ENCODE peak calls at places on chromosomes 6 and 20, in four cellular contexts. One of them, this sample, is unnamed.

GRCh38 chr6:170088349-170088951 is 202.4 kb downstream of the DLL1 start:
- DNase-seq in NCI-H82: no peak
- DNase-seq in activated T-cell treated with anti-CD3 and anti-CD28 coated beads, Interleukin-2, amount 50 U/mL, for 72 hours: peak
- DNase-seq in cardiac fibroblast: no peak
- DNase-seq in this sample: no peak

GRCh38 chr6:5036309-5036708 is 32.5 kb upstream of the RPP40 start:
- DNase-seq in NCI-H82: peak
- DNase-seq in activated T-cell treated with anti-CD3 and anti-CD28 coated beads, Interleukin-2, amount 50 U/mL, for 72 hours: no peak
- DNase-seq in cardiac fibroblast: peak
- DNase-seq in this sample: no peak

GRCh38 chr6:19734061-19734460 is 103.1 kb upstream of the ID4 start:
- DNase-seq in NCI-H82: no peak
- DNase-seq in activated T-cell treated with anti-CD3 and anti-CD28 coated beads, Interleukin-2, amount 50 U/mL, for 72 hours: no peak
- DNase-seq in cardiac fibroblast: no peak
- DNase-seq in this sample: no peak

GRCh38 chr6:38396209-38396608 is 243.5 kb downstream of the BTBD9 start:
- DNase-seq in NCI-H82: no peak
- DNase-seq in activated T-cell treated with anti-CD3 and anti-CD28 coated beads, Interleukin-2, amount 50 U/mL, for 72 hours: no peak
- DNase-seq in cardiac fibroblast: no peak
- DNase-seq in this sample: no peak

GRCh38 chr6:132446136-132446535 is 44.9 kb upstream of the MOXD1 start:
- DNase-seq in NCI-H82: no peak
- DNase-seq in activated T-cell treated with anti-CD3 and anti-CD28 coated beads, Interleukin-2, amount 50 U/mL, for 72 hours: no peak
- DNase-seq in cardiac fibroblast: no peak
- DNase-seq in this sample: no peak

GRCh38 chr6:1473166-1473565 is 83.8 kb downstream of the FOXF2 start:
- DNase-seq in NCI-H82: no peak
- DNase-seq in activated T-cell treated with anti-CD3 and anti-CD28 coated beads, Interleukin-2, amount 50 U/mL, for 72 hours: no peak
- DNase-seq in cardiac fibroblast: no peak
- DNase-seq in this sample: no peak

GRCh38 chr6:54830216-54830615 is 16.4 kb upstream of the FAM83B start:
- DNase-seq in NCI-H82: no peak
- DNase-seq in activated T-cell treated with anti-CD3 and anti-CD28 coated beads, Interleukin-2, amount 50 U/mL, for 72 hours: no peak
- DNase-seq in cardiac fibroblast: no peak
- DNase-seq in this sample: no peak

GRCh38 chr6:1612386-1612893 is 2.7 kb downstream of the FOXC1 start:
- DNase-seq in NCI-H82: peak
- DNase-seq in activated T-cell treated with anti-CD3 and anti-CD28 coated beads, Interleukin-2, amount 50 U/mL, for 72 hours: no peak
- DNase-seq in cardiac fibroblast: no peak
- DNase-seq in this sample: no peak

GRCh38 chr20:17385798-17386197 is 145.4 kb downstream of the BFSP1 start:
- DNase-seq in NCI-H82: no peak
- DNase-seq in activated T-cell treated with anti-CD3 and anti-CD28 coated beads, Interleukin-2, amount 50 U/mL, for 72 hours: no peak
- DNase-seq in cardiac fibroblast: no peak
- DNase-seq in this sample: no peak

GRCh38 chr20:39660965-39661364 is 698.8 kb downstream of the DHX35 start:
- DNase-seq in NCI-H82: no peak
- DNase-seq in activated T-cell treated with anti-CD3 and anti-CD28 coated beads, Interleukin-2, amount 50 U/mL, for 72 hours: no peak
- DNase-seq in cardiac fibroblast: peak
- DNase-seq in this sample: no peak

GRCh38 chr6:4929319-4929718 is 74.5 kb downstream of the RPP40 start:
- DNase-seq in NCI-H82: no peak
- DNase-seq in activated T-cell treated with anti-CD3 and anti-CD28 coated beads, Interleukin-2, amount 50 U/mL, for 72 hours: no peak
- DNase-seq in cardiac fibroblast: peak
- DNase-seq in this sample: no peak

GRCh38 chr6:141123084-141123483 is 1009.6 kb upstream of the GJE1 start:
- DNase-seq in NCI-H82: peak
- DNase-seq in activated T-cell treated with anti-CD3 and anti-CD28 coated beads, Interleukin-2, amount 50 U/mL, for 72 hours: no peak
- DNase-seq in cardiac fibroblast: no peak
- DNase-seq in this sample: no peak

GRCh38 chr20:4465855-4466545 is 255.7 kb upstream of the PRND start:
- DNase-seq in NCI-H82: no peak
- DNase-seq in activated T-cell treated with anti-CD3 and anti-CD28 coated beads, Interleukin-2, amount 50 U/mL, for 72 hours: no peak
- DNase-seq in cardiac fibroblast: no peak
- DNase-seq in this sample: no peak

GRCh38 chr6:24859132-24859531 is 60.4 kb upstream of the ARMH2 start:
- DNase-seq in NCI-H82: no peak
- DNase-seq in activated T-cell treated with anti-CD3 and anti-CD28 coated beads, Interleukin-2, amount 50 U/mL, for 72 hours: no peak
- DNase-seq in cardiac fibroblast: no peak
- DNase-seq in this sample: no peak

GRCh38 chr6:44022296-44022661 is 105.0 kb downstream of the MRPL14 start:
- DNase-seq in NCI-H82: no peak
- DNase-seq in activated T-cell treated with anti-CD3 and anti-CD28 coated beads, Interleukin-2, amount 50 U/mL, for 72 hours: no peak
- DNase-seq in cardiac fibroblast: peak
- DNase-seq in this sample: peak

GRCh38 chr6:85192186-85192585 is 257.7 kb upstream of the NT5E start:
- DNase-seq in NCI-H82: no peak
- DNase-seq in activated T-cell treated with anti-CD3 and anti-CD28 coated beads, Interleukin-2, amount 50 U/mL, for 72 hours: no peak
- DNase-seq in cardiac fibroblast: peak
- DNase-seq in this sample: no peak

GRCh38 chr6:168670386-168670985 is 229.5 kb downstream of the SMOC2 start:
- DNase-seq in NCI-H82: no peak
- DNase-seq in activated T-cell treated with anti-CD3 and anti-CD28 coated beads, Interleukin-2, amount 50 U/mL, for 72 hours: no peak
- DNase-seq in cardiac fibroblast: no peak
- DNase-seq in this sample: no peak

GRCh38 chr6:150857062-150857905 is 8.2 kb upstream of the MTHFD1L start:
- DNase-seq in NCI-H82: no peak
- DNase-seq in activated T-cell treated with anti-CD3 and anti-CD28 coated beads, Interleukin-2, amount 50 U/mL, for 72 hours: no peak
- DNase-seq in cardiac fibroblast: peak
- DNase-seq in this sample: no peak

GRCh38 chr20:56957737-56958553 is 308.5 kb downstream of the BMP7 start:
- DNase-seq in NCI-H82: peak
- DNase-seq in activated T-cell treated with anti-CD3 and anti-CD28 coated beads, Interleukin-2, amount 50 U/mL, for 72 hours: no peak
- DNase-seq in cardiac fibroblast: no peak
- DNase-seq in this sample: no peak

GRCh38 chr6:137264308-137265075 is 45.3 kb upstream of the IFNGR1 start:
- DNase-seq in NCI-H82: peak
- DNase-seq in activated T-cell treated with anti-CD3 and anti-CD28 coated beads, Interleukin-2, amount 50 U/mL, for 72 hours: no peak
- DNase-seq in cardiac fibroblast: peak
- DNase-seq in this sample: no peak

GRCh38 chr20:9363673-9364072 is 150.7 kb upstream of the LAMP5 start:
- DNase-seq in NCI-H82: peak
- DNase-seq in activated T-cell treated with anti-CD3 and anti-CD28 coated beads, Interleukin-2, amount 50 U/mL, for 72 hours: no peak
- DNase-seq in cardiac fibroblast: no peak
- DNase-seq in this sample: no peak

GRCh38 chr6:6825153-6825847 is 236.8 kb downstream of the LY86 start:
- DNase-seq in NCI-H82: no peak
- DNase-seq in activated T-cell treated with anti-CD3 and anti-CD28 coated beads, Interleukin-2, amount 50 U/mL, for 72 hours: no peak
- DNase-seq in cardiac fibroblast: no peak
- DNase-seq in this sample: no peak

GRCh38 chr6:160461641-160462040 is 113.5 kb downstream of the SLC22A3 start:
- DNase-seq in NCI-H82: no peak
- DNase-seq in activated T-cell treated with anti-CD3 and anti-CD28 coated beads, Interleukin-2, amount 50 U/mL, for 72 hours: no peak
- DNase-seq in cardiac fibroblast: peak
- DNase-seq in this sample: no peak

GRCh38 chr20:44646023-44646640 is 5.4 kb downstream of the ADA start:
- DNase-seq in NCI-H82: no peak
- DNase-seq in activated T-cell treated with anti-CD3 and anti-CD28 coated beads, Interleukin-2, amount 50 U/mL, for 72 hours: peak
- DNase-seq in cardiac fibroblast: peak
- DNase-seq in this sample: peak

GRCh38 chr6:24581084-24581669 is 64.8 kb downstream of the KIAA0319 start:
- DNase-seq in NCI-H82: peak
- DNase-seq in activated T-cell treated with anti-CD3 and anti-CD28 coated beads, Interleukin-2, amount 50 U/mL, for 72 hours: peak
- DNase-seq in cardiac fibroblast: peak
- DNase-seq in this sample: peak

GRCh38 chr20:50360921-50361320 is 149.3 kb upstream of the PTPN1 start:
- DNase-seq in NCI-H82: no peak
- DNase-seq in activated T-cell treated with anti-CD3 and anti-CD28 coated beads, Interleukin-2, amount 50 U/mL, for 72 hours: no peak
- DNase-seq in cardiac fibroblast: no peak
- DNase-seq in this sample: no peak

GRCh38 chr6:82364087-82365010 is 732 bp downstream of the TPBG start:
- DNase-seq in NCI-H82: peak
- DNase-seq in activated T-cell treated with anti-CD3 and anti-CD28 coated beads, Interleukin-2, amount 50 U/mL, for 72 hours: peak
- DNase-seq in cardiac fibroblast: peak
- DNase-seq in this sample: peak

GRCh38 chr20:13736792-13737191 is 47.9 kb downstream of the ESF1 start:
- DNase-seq in NCI-H82: no peak
- DNase-seq in activated T-cell treated with anti-CD3 and anti-CD28 coated beads, Interleukin-2, amount 50 U/mL, for 72 hours: no peak
- DNase-seq in cardiac fibroblast: peak
- DNase-seq in this sample: no peak

GRCh38 chr6:44029489-44030185 is 97.6 kb downstream of the MRPL14 start:
- DNase-seq in NCI-H82: no peak
- DNase-seq in activated T-cell treated with anti-CD3 and anti-CD28 coated beads, Interleukin-2, amount 50 U/mL, for 72 hours: no peak
- DNase-seq in cardiac fibroblast: peak
- DNase-seq in this sample: no peak

GRCh38 chr6:34486106-34486740 is 20.3 kb downstream of the PACSIN1 start:
- DNase-seq in NCI-H82: no peak
- DNase-seq in activated T-cell treated with anti-CD3 and anti-CD28 coated beads, Interleukin-2, amount 50 U/mL, for 72 hours: no peak
- DNase-seq in cardiac fibroblast: no peak
- DNase-seq in this sample: no peak

GRCh38 chr6:21856844-21857243 is 263.3 kb downstream of the SOX4 start:
- DNase-seq in NCI-H82: no peak
- DNase-seq in activated T-cell treated with anti-CD3 and anti-CD28 coated beads, Interleukin-2, amount 50 U/mL, for 72 hours: no peak
- DNase-seq in cardiac fibroblast: peak
- DNase-seq in this sample: no peak

GRCh38 chr6:159169557-159170332 is 545 bp downstream of the FNDC1 start:
- DNase-seq in NCI-H82: peak
- DNase-seq in activated T-cell treated with anti-CD3 and anti-CD28 coated beads, Interleukin-2, amount 50 U/mL, for 72 hours: peak
- DNase-seq in cardiac fibroblast: peak
- DNase-seq in this sample: no peak

GRCh38 chr6:78460711-78461110 is 406.6 kb upstream of the IRAK1BP1 start:
- DNase-seq in NCI-H82: no peak
- DNase-seq in activated T-cell treated with anti-CD3 and anti-CD28 coated beads, Interleukin-2, amount 50 U/mL, for 72 hours: no peak
- DNase-seq in cardiac fibroblast: no peak
- DNase-seq in this sample: no peak

GRCh38 chr6:34170341-34170740 is 24.5 kb upstream of the GRM4 start:
- DNase-seq in NCI-H82: no peak
- DNase-seq in activated T-cell treated with anti-CD3 and anti-CD28 coated beads, Interleukin-2, amount 50 U/mL, for 72 hours: no peak
- DNase-seq in cardiac fibroblast: no peak
- DNase-seq in this sample: no peak

GRCh38 chr6:149271348-149272340 is 45.9 kb upstream of the TAB2 start:
- DNase-seq in NCI-H82: no peak
- DNase-seq in activated T-cell treated with anti-CD3 and anti-CD28 coated beads, Interleukin-2, amount 50 U/mL, for 72 hours: peak
- DNase-seq in cardiac fibroblast: peak
- DNase-seq in this sample: peak